ENCODE peak calls at places on chromosomes 11 and 22, in seven cellular contexts. P, Z, Y, M, I, B and R are unnamed samples.

GRCh38 chr11:57604289-57605010 is 7.0 kb downstream of the SERPING1 start:
- DNase-seq in P (no peak), Z (no peak), Y (no peak), M (no peak), I (no peak), B (no peak), R (no peak)

GRCh38 chr11:17992916-17993315 is 19.9 kb downstream of the SERGEF start:
- DNase-seq in P (no peak), Z (no peak), Y (no peak), M (no peak), I (no peak), B (no peak), R (no peak)

GRCh38 chr11:9774591-9775392 is 110.9 kb downstream of the SWAP70 start:
- DNase-seq in P (peak; percentile 71), Z (no peak), Y (no peak), M (peak; percentile 85), I (no peak), B (no peak), R (peak; percentile 80)

GRCh38 chr11:19959697-19960096 is 200.6 kb downstream of the DBX1 start:
- DNase-seq in P (no peak), Z (no peak), Y (no peak), M (no peak), I (no peak), B (no peak), R (peak; percentile 38)

GRCh38 chr22:48315415-48316244 is 1512.0 kb downstream of the BRD1 start:
- DNase-seq in P (no peak), Z (no peak), Y (no peak), M (no peak), I (no peak), B (no peak), R (no peak)

GRCh38 chr11:8101421-8101820 is 20.4 kb downstream of the TUB start:
- DNase-seq in P (no peak), Z (no peak), Y (no peak), M (no peak), I (no peak), B (no peak), R (no peak)

GRCh38 chr11:58334708-58335107 is 24.2 kb downstream of the OR5B17 start:
- DNase-seq in P (peak; percentile 81), Z (no peak), Y (no peak), M (peak; percentile 79), I (peak; percentile 34), B (peak; percentile 38), R (peak; percentile 89)

GRCh38 chr11:61694971-61695706 is 14.9 kb downstream of the DAGLA start:
- DNase-seq in P (no peak), Z (no peak), Y (no peak), M (no peak), I (no peak), B (peak; percentile 51), R (no peak)

GRCh38 chr22:32574957-32575893 is 100.6 kb downstream of the FBXO7 start:
- DNase-seq in P (no peak), Z (no peak), Y (no peak), M (peak; percentile 15), I (no peak), B (no peak), R (no peak)

GRCh38 chr22:44577391-44578114 is 79.5 kb upstream of the RTL6 start:
- DNase-seq in P (no peak), Z (peak; percentile 51), Y (no peak), M (no peak), I (no peak), B (no peak), R (no peak)

GRCh38 chr11:63488789-63489188 is 2.2 kb downstream of the PLAAT5 start:
- DNase-seq in P (no peak), Z (no peak), Y (no peak), M (no peak), I (no peak), B (no peak), R (no peak)

GRCh38 chr11:103364687-103365086 is 255.5 kb downstream of the DYNC2H1 start:
- DNase-seq in P (peak; percentile 10), Z (no peak), Y (no peak), M (peak; percentile 40), I (no peak), B (no peak), R (peak; percentile 17)

GRCh38 chr11:119484741-119485605 is 62.0 kb upstream of the THY1 start:
- DNase-seq in P (no peak), Z (no peak), Y (no peak), M (peak; percentile 7), I (no peak), B (no peak), R (no peak)

GRCh38 chr22:20583471-20583922 is 76.1 kb downstream of the MED15 start:
- DNase-seq in P (no peak), Z (no peak), Y (peak; percentile 61), M (no peak), I (no peak), B (no peak), R (no peak)

GRCh38 chr11:19253817-19254216 is 13.1 kb upstream of the E2F8 start:
- DNase-seq in P (peak; percentile 36), Z (no peak), Y (no peak), M (no peak), I (no peak), B (no peak), R (no peak)

GRCh38 chr22:27474711-27475547 is 326.6 kb downstream of the MN1 start:
- DNase-seq in P (peak; percentile 89), Z (no peak), Y (no peak), M (peak; percentile 97), I (peak; percentile 79), B (peak; percentile 83), R (peak; percentile 86)

GRCh38 chr11:19380375-19380774 is 139.6 kb upstream of the E2F8 start:
- DNase-seq in P (peak; percentile 94), Z (no peak), Y (no peak), M (peak; percentile 85), I (no peak), B (peak; percentile 21), R (peak; percentile 99)

GRCh38 chr22:46905415-46905814 is 143.0 kb downstream of the TBC1D22A start:
- DNase-seq in P (no peak), Z (no peak), Y (no peak), M (no peak), I (no peak), B (no peak), R (no peak)

GRCh38 chr11:96257972-96258951 is 84.7 kb downstream of the MAML2 start:
- DNase-seq in P (no peak), Z (no peak), Y (no peak), M (peak; percentile 77), I (no peak), B (no peak), R (peak; percentile 59)

GRCh38 chr11:94910779-94911178 is 62.6 kb downstream of the CWC15 start:
- DNase-seq in P (peak; percentile 40), Z (no peak), Y (no peak), M (peak; percentile 73), I (peak; percentile 61), B (no peak), R (peak; percentile 87)

GRCh38 chr11:127624455-127624854 is 623.9 kb upstream of the KIRREL3 start:
- DNase-seq in P (peak; percentile 8), Z (no peak), Y (no peak), M (peak; percentile 5), I (no peak), B (no peak), R (no peak)

GRCh38 chr11:26088391-26088790 is 243.5 kb upstream of the ANO3 start:
- DNase-seq in P (peak; percentile 28), Z (no peak), Y (no peak), M (no peak), I (no peak), B (no peak), R (peak; percentile 38)

GRCh38 chr11:3735827-3736226 is 61.5 kb downstream of the NUP98 start:
- DNase-seq in P (peak; percentile 13), Z (no peak), Y (no peak), M (peak; percentile 26), I (no peak), B (no peak), R (peak; percentile 61)

GRCh38 chr22:44889233-44889878 is 120.4 kb downstream of the PHF21B start:
- DNase-seq in P (no peak), Z (no peak), Y (no peak), M (no peak), I (no peak), B (no peak), R (no peak)

GRCh38 chr11:102194257-102194656 is 84.0 kb downstream of the YAP1 start:
- DNase-seq in P (no peak), Z (no peak), Y (no peak), M (no peak), I (no peak), B (no peak), R (no peak)

GRCh38 chr11:22558638-22559037 is 67.0 kb downstream of the FANCF start:
- DNase-seq in P (peak; percentile 37), Z (no peak), Y (no peak), M (peak; percentile 2), I (no peak), B (no peak), R (peak; percentile 6)
- TF ChIP-seq CTCF in P (no peak), Z (no peak), Y (no peak), M (no peak), I (no peak), B (no peak), R (no peak)

DNA sequence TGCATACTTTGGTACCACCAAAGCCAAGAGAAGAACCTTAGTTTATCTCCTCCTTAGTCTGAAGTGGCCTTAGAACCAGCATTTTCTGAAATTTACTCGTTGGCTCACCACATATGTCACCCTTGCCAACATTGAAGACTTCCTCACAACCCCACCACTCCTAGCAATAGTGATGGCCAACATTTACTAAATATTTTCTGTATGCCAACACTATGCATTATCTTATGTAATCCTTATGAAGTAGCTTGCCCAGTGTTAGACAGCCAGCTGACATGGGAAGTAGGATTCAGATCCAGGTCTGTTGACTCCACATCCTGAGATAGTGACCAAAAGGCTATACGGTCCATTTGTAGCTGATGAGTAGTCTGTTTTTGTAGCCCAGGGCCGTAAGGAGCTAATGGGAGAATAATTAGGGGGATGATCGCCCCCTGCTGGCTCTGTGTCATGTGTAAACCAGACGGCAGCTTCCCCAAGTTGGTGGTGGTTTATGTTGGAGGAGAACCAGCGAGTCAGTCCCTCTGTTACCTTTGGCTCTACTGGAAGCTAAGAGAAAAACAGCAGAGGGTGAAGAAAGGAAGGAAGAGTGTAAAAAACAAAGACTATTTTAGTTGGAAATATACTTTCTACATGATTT is 120.5 kb upstream of the RASSF10 start:
- DNase-seq in P (peak; percentile 96), Z (peak; percentile 83), Y (peak; percentile 85), M (peak; percentile 98), I (peak; percentile 81), B (peak; percentile 82), R (peak; percentile 93)
- TF ChIP-seq CTCF in P (peak; percentile 80), Z (peak; percentile 85), Y (peak; percentile 52), M (peak; percentile 87), I (peak; percentile 80), B (peak; percentile 67), R (peak; percentile 71)

GRCh38 chr22:50012201-50013181 is at the start of gene IL17REL:
- DNase-seq in P (peak; percentile 25), Z (peak; percentile 55), Y (peak; percentile 57), M (peak; percentile 37), I (no peak), B (peak; percentile 36), R (no peak)
- TF ChIP-seq CTCF in P (peak; percentile 25), Z (peak; percentile 9), Y (no peak), M (peak; percentile 47), I (peak; percentile 32), B (no peak), R (peak; percentile 22)

DNA sequence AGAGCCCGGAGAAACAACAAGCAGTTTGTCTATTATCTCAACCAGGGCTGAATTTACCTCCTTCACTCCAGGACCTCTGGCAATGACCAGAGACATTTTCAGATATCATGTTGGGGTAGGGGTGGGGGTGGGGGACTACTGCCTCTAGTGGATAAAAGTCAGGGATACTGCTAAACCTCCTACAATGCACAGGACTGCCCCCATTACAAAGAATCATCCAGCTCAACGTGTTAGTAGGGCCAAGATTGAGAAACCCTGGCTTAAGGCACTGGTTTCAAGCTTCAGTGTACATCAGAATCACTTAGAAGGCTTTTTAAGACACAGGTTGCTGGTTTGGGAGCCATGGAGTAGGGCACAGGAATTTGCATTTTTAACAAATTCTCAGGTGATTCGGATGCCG is 124.0 kb downstream of the APIP start:
- DNase-seq in P (no peak), Z (no peak), Y (no peak), M (no peak), I (no peak), B (no peak), R (no peak)
- TF ChIP-seq CTCF in P (no peak), Z (no peak), Y (no peak), M (no peak), I (no peak), B (peak; percentile 24), R (no peak)